ENCODE peak calls at places on chromosomes 4 and X, in seven cellular contexts. K is A549, F is SK-N-SH, S is H1, H is GM12878, A is HepG2, D is K562. B is an unnamed sample.

GRCh38 chrX:77962068-77962902 is 7.2 kb downstream of the PGAM4 start:
- DNase-seq in K (no peak), F (no peak), S (no peak), H (no peak), A (no peak), D (no peak), B (peak)

GRCh38 chr4:142334931-142335330 is 511.2 kb downstream of the INPP4B start:
- DNase-seq in K (no peak), F (no peak), S (no peak), H (no peak), A (no peak), D (no peak), B (no peak)

GRCh38 chr4:6071959-6072720 is 53.9 kb upstream of the C4orf50 start:
- DNase-seq in K (no peak), F (peak), S (no peak), H (no peak), A (no peak), D (no peak), B (no peak)

GRCh38 chrX:77749695-77750094 is 36.3 kb downstream of the ATRX start:
- DNase-seq in K (peak), F (no peak), S (no peak), H (no peak), A (no peak), D (no peak), B (peak)

GRCh38 chr4:123600426-123600825 is 203.8 kb downstream of the SPRY1 start:
- DNase-seq in K (no peak), F (no peak), S (no peak), H (no peak), A (no peak), D (no peak), B (no peak)

GRCh38 chrX:153400146-153401132 is 711 bp downstream of the PNMA6E start:
- DNase-seq in K (peak), F (peak), S (peak), H (no peak), A (peak), D (peak), B (no peak)

GRCh38 chr4:20251061-20251795 is 477 bp upstream of the SLIT2 start:
- DNase-seq in K (no peak), F (no peak), S (no peak), H (no peak), A (no peak), D (peak), B (peak)

GRCh38 chr4:105871997-105872396 is 23.3 kb upstream of the NPNT start:
- DNase-seq in K (no peak), F (no peak), S (no peak), H (no peak), A (no peak), D (no peak), B (no peak)

GRCh38 chr4:138736362-138736761 is 279.2 kb upstream of the NOCT start:
- DNase-seq in K (no peak), F (no peak), S (no peak), H (no peak), A (no peak), D (no peak), B (peak)

GRCh38 chrX:146154191-146154590 is 336.6 kb downstream of the SLITRK2 start:
- DNase-seq in K (no peak), F (no peak), S (no peak), H (no peak), A (no peak), D (no peak), B (no peak)

GRCh38 chr4:112857461-112857860 is 192.0 kb upstream of the ANK2 start:
- DNase-seq in K (peak), F (no peak), S (no peak), H (no peak), A (no peak), D (no peak), B (peak)

GRCh38 chr4:39637572-39638357 is 900 bp downstream of the SMIM14 start:
- DNase-seq in K (no peak), F (peak), S (peak), H (no peak), A (peak), D (peak), B (peak)

GRCh38 chrX:143669395-143669794 is 33.5 kb upstream of the SLITRK4 start:
- DNase-seq in K (no peak), F (no peak), S (no peak), H (no peak), A (no peak), D (no peak), B (no peak)
- TF ChIP-seq RFX5 in K (no peak), F (no peak), S (no peak), H (no peak), A (no peak), D (no peak), B (no peak)

GRCh38 chrX:22163306-22163705 is 109.4 kb upstream of the CBLL2 start:
- DNase-seq in K (no peak), F (no peak), S (no peak), H (no peak), A (no peak), D (no peak), B (no peak)
- TF ChIP-seq RAD21 in K (no peak), F (no peak), S (no peak), H (no peak), A (no peak), D (no peak), B (no peak)

GRCh38 chr4:55127521-55127920 is 2.1 kb upstream of the KDR start:
- DNase-seq in K (no peak), F (no peak), S (no peak), H (no peak), A (no peak), D (no peak), B (no peak)
- TF ChIP-seq RFX5 in K (no peak), F (no peak), S (no peak), H (no peak), A (no peak), D (no peak), B (no peak)

DNA sequence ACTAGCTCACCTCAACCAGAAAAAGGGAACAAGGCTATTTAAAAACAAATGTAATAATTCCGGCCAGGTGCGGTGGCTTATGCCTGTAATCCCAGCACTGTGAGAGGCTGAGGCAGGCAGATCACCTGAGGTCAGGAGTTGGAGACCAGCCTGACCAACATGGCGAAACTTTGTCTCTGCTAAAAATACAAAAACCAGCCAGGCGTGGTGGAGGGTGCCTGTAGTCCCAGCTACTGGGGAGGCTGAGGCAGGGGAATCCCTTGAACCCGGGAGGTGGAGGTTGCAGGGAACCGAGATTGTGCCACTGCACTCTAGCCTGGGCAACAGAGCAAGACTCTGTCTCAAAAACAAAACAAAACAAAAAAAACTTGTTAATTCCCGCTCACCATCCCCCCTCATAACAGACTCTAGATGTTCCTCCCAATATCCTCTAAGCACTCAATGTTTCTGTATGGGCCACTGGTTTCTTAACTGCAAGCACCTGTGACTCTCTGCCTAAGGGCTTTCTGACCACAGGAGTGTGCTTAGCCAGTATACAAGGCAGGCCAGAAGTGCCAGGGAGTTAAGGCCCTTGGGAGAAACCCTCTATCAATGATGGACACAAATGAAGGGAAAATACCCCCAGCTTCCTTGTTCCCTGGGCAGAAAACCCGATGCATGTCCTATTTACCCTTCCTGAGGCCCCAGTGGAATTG is 21.0 kb upstream of the THOC2 start:
- DNase-seq in K (no peak), F (no peak), S (no peak), H (no peak), A (no peak), D (no peak), B (no peak)
- TF ChIP-seq RAD21 in K (no peak), F (no peak), S (no peak), H (no peak), A (no peak), D (no peak), B (no peak)

GRCh38 chr4:14787894-14788293 is 214.4 kb upstream of the CPEB2 start:
- DNase-seq in K (no peak), F (no peak), S (no peak), H (no peak), A (no peak), D (no peak), B (peak)
- TF ChIP-seq RFX5 in K (no peak), F (no peak), S (no peak), H (no peak), A (no peak), D (no peak), B (no peak)

GRCh38 chrX:25005034-25005381 is 10.8 kb downstream of the ARX start:
- DNase-seq in K (no peak), F (no peak), S (no peak), H (no peak), A (no peak), D (no peak), B (no peak)

GRCh38 chrX:25004040-25004439 is 11.7 kb downstream of the ARX start:
- DNase-seq in K (no peak), F (no peak), S (no peak), H (no peak), A (no peak), D (no peak), B (no peak)

GRCh38 chrX:25006586-25007058 is 9.1 kb downstream of the ARX start:
- DNase-seq in K (no peak), F (no peak), S (no peak), H (no peak), A (no peak), D (no peak), B (no peak)

GRCh38 chrX:25004485-25005032 is 11.2 kb downstream of the ARX start:
- DNase-seq in K (no peak), F (no peak), S (no peak), H (no peak), A (no peak), D (no peak), B (no peak)

DNA sequence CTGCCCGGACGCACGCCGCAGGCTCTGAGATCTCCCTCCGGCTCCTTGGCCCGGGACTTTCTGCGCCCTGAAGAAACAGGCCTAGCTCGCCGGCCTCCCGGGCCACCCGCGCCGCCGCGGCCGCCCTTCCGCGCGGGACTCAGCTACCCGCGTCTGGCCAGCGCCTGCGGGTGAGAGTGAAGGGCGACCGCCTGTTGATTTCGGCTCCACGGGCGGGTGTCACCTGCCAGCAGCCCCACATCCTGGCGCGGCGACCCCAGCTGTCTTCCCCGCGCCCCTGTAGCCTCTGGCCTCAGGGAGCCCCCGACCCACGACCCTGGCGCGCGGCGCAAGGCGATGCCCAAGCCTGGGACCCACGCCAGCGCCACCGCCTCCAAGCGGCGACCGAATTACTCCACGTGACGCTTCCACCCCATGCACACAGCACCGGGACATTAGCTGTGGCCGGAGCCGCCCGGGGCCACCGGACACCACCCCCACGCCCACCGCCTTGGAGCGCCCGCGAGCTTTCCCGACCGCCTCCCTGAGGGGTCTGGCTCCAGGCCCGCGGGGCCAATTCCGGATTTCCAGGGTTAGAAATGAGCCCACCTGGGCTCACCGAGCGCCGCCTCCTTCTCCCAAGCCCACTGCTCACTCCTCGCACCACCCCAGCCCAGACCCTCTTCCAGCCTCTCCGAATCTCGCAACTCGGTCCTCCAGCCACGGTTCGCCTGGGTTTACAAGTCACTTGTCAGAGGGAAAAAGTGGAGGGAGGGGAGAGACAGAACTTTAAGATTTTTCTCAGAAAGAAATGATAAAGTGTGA is 10.2 kb downstream of the ARX start:
- DNase-seq in K (no peak), F (no peak), S (no peak), H (no peak), A (no peak), D (no peak), B (no peak)
- TF ChIP-seq RAD21 in K (no peak), F (no peak), S (no peak), H (no peak), A (no peak), D (no peak), B (no peak)

GRCh38 chr4:61231421-61231820 is 31.3 kb downstream of the ADGRL3 start:
- DNase-seq in K (no peak), F (no peak), S (no peak), H (no peak), A (no peak), D (no peak), B (no peak)
- TF ChIP-seq RFX5 in K (no peak), F (no peak), S (no peak), H (no peak), A (no peak), D (no peak), B (no peak)

DNA sequence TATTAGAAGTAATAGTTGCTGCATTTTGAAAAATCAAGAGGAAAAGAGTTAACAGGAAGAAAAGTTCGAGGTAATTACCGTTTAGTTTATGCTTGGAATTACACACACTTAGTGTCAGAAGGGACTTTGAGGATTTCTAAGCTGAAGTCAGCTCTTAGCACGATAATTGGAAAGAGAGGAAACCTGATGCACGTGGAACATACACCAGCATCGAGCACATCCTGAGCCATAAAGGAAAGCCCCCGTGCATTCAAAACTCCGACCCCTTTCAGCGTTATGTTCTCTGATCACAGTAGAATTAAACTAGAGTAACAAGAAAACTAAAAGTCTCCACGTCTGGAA is 400 bp upstream of the PAQR3 start:
- DNase-seq in K (no peak), F (peak), S (no peak), H (no peak), A (no peak), D (no peak), B (peak)
- TF ChIP-seq RAD21 in K (no peak), F (no peak), S (no peak), H (no peak), A (no peak), D (no peak), B (no peak)